ENCODE peak calls at places on chromosomes 13 and 19, in four cellular contexts. J is Panc1, L is LNCaP clone FGC, W is endodermal cell. R is an unnamed sample.

GRCh38 chr19:56085571-56086275 is 35.4 kb downstream of the ZNF787 start:
- DNase-seq in J (no peak), W (no peak), L (no peak), R (no peak)

GRCh38 chr13:101661839-101662238 is 209.4 kb downstream of the ITGBL1 start:
- DNase-seq in J (no peak), W (no peak), L (no peak), R (no peak)

GRCh38 chr13:98276486-98276885 is 99.4 kb upstream of the RNF113B start:
- DNase-seq in L (no peak), J (no peak), W (no peak), R (no peak)

GRCh38 chr13:44093607-44094583 is 214.2 kb downstream of the LACC1 start:
- DNase-seq in J (no peak), W (no peak), L (no peak), R (no peak)

GRCh38 chr13:98476106-98476505 is 100.8 kb downstream of the STK24 start:
- DNase-seq in W (peak), J (no peak), L (no peak), R (no peak)

GRCh38 chr13:113804017-113804702 is 45.1 kb downstream of the TMEM255B start:
- DNase-seq in W (no peak), J (no peak), L (no peak), R (no peak)

GRCh38 chr13:71395053-71395452 is 472.0 kb downstream of the DACH1 start:
- DNase-seq in L (no peak), J (no peak), W (no peak), R (no peak)

GRCh38 chr19:49716154-49716553 is 25.2 kb downstream of the CPT1C start:
- DNase-seq in L (no peak), J (no peak), W (no peak), R (no peak)

GRCh38 chr13:50038266-50038665 is 23.0 kb downstream of the KCNRG start:
- DNase-seq in J (no peak), L (no peak), W (no peak), R (no peak)

GRCh38 chr13:97279913-97280312 is 57.8 kb downstream of the MBNL2 start:
- DNase-seq in J (no peak), W (no peak), L (no peak), R (peak)

GRCh38 chr19:23311551-23311950 is 61.4 kb upstream of the ZNF724 start:
- DNase-seq in L (no peak), W (no peak), J (no peak), R (no peak)

GRCh38 chr19:23310729-23311211 is 60.6 kb upstream of the ZNF724 start:
- DNase-seq in J (no peak), L (no peak), W (no peak), R (no peak)

GRCh38 chr19:23309926-23310325 is 59.7 kb upstream of the ZNF724 start:
- DNase-seq in J (no peak), L (no peak), W (no peak), R (no peak)

GRCh38 chr19:23304238-23304637 is 54.0 kb upstream of the ZNF724 start:
- DNase-seq in L (no peak), J (no peak), W (no peak), R (no peak)

GRCh38 chr19:23305555-23305954 is 55.4 kb upstream of the ZNF724 start:
- DNase-seq in W (no peak), J (no peak), L (no peak), R (peak)
- TF ChIP-seq CTCF in W (peak), J (no peak), L (peak), R (peak)

DNA sequence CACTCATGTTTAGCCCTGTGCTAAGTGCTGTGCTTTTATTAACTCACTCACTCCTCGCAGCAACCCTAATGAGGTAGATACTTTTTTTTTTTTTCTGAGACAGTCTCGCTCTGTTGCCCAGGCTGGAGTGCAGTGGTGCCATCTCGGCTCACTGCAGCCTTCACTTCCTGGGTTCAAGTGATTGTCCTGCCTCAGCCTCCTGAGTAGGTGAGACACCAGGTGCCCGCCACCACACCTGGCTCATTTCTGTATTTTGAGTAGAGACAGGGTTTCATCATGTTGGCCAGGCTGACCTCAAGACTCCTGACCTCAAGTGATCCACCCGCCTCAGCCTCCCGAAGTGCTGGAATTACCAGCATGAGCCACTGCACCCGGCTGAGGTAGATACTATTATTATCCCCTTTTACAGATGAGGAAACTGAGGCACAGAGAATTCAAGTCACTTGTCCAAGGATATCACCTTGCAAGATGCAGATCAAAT is 2.5 kb downstream of the ITPKC start:
- DNase-seq in J (no peak), L (no peak), W (no peak), R (no peak)
- H3K4me3 ChIP-seq in J (peak), L (peak), W (peak), R (peak)

DNA sequence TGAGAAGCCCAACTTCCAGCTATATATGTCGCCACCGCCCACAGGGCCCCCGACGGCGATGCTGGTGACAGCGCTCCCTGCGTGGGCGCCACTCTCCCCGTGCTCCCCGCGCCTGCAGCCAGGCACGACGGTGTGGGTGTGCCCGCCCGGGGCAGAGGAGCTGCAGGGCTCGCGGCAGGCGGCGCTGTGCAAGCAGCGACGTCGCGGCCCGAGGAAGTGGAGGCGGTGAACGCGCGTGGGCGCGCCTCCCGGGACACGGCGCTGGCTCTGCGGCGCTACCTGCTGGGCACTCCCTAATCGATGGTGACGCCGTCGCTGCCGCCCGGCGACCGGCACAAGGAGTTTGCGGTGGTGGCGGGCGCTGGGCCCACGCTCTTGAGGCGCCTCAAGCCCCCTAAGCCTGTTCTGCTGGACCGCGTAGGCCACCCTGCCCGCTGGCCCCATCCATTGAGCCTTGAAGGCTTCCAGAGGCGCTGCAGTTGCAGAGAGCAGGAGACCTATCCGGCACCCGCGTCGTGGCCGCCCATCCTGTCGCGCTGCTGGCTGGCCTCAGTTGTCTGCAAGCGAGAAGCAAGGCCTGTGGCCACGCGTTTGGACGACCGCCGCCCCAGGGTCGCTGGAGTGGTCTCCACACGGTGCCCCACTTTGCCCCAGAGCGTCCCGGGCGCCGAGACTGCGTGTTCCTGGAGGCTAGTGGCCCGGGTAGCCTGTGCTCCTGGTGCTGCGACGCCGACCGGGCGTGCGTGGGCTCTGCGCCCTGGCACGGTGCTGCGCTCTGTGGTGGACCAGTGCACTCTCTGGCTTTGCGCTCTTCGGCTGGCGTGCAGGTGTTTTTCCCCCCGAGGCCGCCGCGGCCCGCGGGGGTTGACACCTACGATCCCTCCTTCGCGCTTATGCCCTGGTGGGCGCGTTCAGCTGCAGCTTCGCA is 23.1 kb downstream of the LRFN3 start:
- DNase-seq in J (no peak), L (no peak), W (peak), R (no peak)
- TF ChIP-seq CTCF in J (no peak), L (peak), W (peak), R (peak)

DNA sequence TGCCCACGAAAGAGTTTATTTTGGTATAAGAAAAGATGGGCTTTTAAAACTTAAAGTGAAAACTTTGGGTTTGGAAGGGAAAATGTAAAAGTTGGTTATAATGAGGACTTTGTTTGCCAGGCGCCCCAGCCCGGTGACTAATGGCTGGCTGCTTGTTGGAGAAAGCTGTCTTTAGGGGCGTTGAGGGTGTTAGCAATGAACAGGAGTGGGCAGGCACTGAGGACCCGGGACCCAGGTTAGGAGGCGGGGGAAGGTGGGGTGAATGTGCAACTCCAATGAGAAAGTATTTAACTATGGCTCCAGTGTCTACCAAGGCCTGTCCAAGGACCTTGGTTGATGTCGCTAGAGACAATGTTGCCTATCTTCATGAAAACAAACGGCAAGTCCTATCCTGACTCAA is 118.6 kb downstream of the ZNF536 start:
- DNase-seq in W (no peak), J (no peak), L (no peak), R (no peak)
- H3K4me3 ChIP-seq in W (no peak), J (no peak), L (no peak), R (no peak)

R was measured in choroid plexus epithelial cell.